ENCODE peak calls at places on chromosomes 1 and 21, in eight cellular contexts. A is adrenal gland, U is pancreas, C is PC-9, N is upper lobe of right lung, P is body of pancreas, D is uterus, Z is A549. S is an unnamed sample.

GRCh38 chr21:41805643-41806042 is 38.8 kb upstream of the RIPK4 start:
- DNase-seq in U (no peak), C (no peak), A (no peak), P (no peak), N (no peak), Z (no peak), D (no peak), S (no peak)

GRCh38 chr1:167362638-167363037 is 142.0 kb downstream of the POU2F1 start:
- DNase-seq in A (no peak), N (no peak), Z (no peak), U (no peak), C (no peak), D (no peak), P (no peak), S (no peak)

GRCh38 chr1:12405325-12406217 is 175.7 kb downstream of the VPS13D start:
- DNase-seq in D (peak), Z (peak), U (no peak), C (no peak), N (no peak), A (no peak), P (peak), S (no peak)

GRCh38 chr21:37848721-37849490 is 67.4 kb downstream of the KCNJ6 start:
- DNase-seq in A (no peak), P (no peak), D (no peak), Z (no peak), U (no peak), N (no peak), C (no peak), S (no peak)

GRCh38 chr1:59232209-59232608 is 64.7 kb upstream of the FGGY start:
- DNase-seq in Z (no peak), A (peak), U (peak), N (no peak), D (no peak), C (no peak), P (peak), S (no peak)

GRCh38 chr1:22225858-22226584 is 83.1 kb upstream of the WNT4 start:
- DNase-seq in A (no peak), U (no peak), P (no peak), Z (peak), N (no peak), D (no peak), C (no peak), S (no peak)

GRCh38 chr1:93567255-93567918 is 114.2 kb downstream of the BCAR3 start:
- DNase-seq in P (no peak), C (no peak), A (peak), N (no peak), Z (peak), U (no peak), D (peak), S (no peak)

GRCh38 chr1:150574260-150575071 is 4.9 kb downstream of the MCL1 start:
- DNase-seq in P (no peak), A (no peak), Z (no peak), C (no peak), U (no peak), N (no peak), D (no peak), S (no peak)

GRCh38 chr1:206505702-206506375 is 1.5 kb upstream of the RASSF5 start:
- DNase-seq in C (no peak), N (peak), P (no peak), A (no peak), Z (no peak), D (no peak), U (no peak), S (no peak)

GRCh38 chr1:182930985-182931384 is 22.0 kb downstream of the SHCBP1L start:
- DNase-seq in N (no peak), P (no peak), U (no peak), A (no peak), Z (no peak), C (no peak), D (no peak), S (no peak)

GRCh38 chr1:102085896-102086295 is 89.2 kb upstream of the OLFM3 start:
- DNase-seq in U (no peak), C (no peak), N (no peak), A (no peak), D (no peak), Z (no peak), P (no peak), S (no peak)

GRCh38 chr1:9294440-9294773 is 1.7 kb downstream of the SPSB1 start:
- DNase-seq in N (no peak), U (peak), P (peak), Z (peak), C (no peak), A (peak), D (no peak), S (peak)
- H3K4me3 ChIP-seq in N (peak), U (peak), P (peak), Z (peak), C (peak), A (peak), D (peak), S (peak)

GRCh38 chr1:20087668-20088067 is 17.7 kb downstream of the PLA2G5 start:
- DNase-seq in N (no peak), C (no peak), P (no peak), Z (no peak), A (no peak), U (no peak), D (no peak), S (no peak)
- TF ChIP-seq CTCF in N (peak), C (peak), P (no peak), Z (no peak), A (no peak), U (no peak), D (no peak), S (peak)

GRCh38 chr1:90781429-90782020 is 64.4 kb upstream of the BARHL2 start:
- DNase-seq in U (no peak), N (no peak), A (no peak), D (no peak), C (no peak), Z (no peak), P (no peak), S (no peak)
- H3K4me3 ChIP-seq in U (no peak), N (no peak), A (no peak), D (no peak), C (no peak), Z (no peak), P (no peak), S (no peak)

GRCh38 chr1:44919387-44919786 is 67.0 kb downstream of the EIF2B3 start:
- DNase-seq in C (no peak), A (no peak), N (no peak), Z (no peak), P (no peak), U (no peak), D (no peak), S (no peak)

GRCh38 chr1:44929556-44929955 is 56.8 kb downstream of the EIF2B3 start:
- DNase-seq in P (no peak), C (no peak), A (no peak), Z (no peak), N (no peak), U (no peak), D (no peak), S (no peak)

GRCh38 chr1:44926311-44926781 is 60.0 kb downstream of the EIF2B3 start:
- DNase-seq in A (no peak), N (no peak), U (no peak), P (no peak), Z (no peak), D (no peak), C (no peak), S (no peak)

DNA sequence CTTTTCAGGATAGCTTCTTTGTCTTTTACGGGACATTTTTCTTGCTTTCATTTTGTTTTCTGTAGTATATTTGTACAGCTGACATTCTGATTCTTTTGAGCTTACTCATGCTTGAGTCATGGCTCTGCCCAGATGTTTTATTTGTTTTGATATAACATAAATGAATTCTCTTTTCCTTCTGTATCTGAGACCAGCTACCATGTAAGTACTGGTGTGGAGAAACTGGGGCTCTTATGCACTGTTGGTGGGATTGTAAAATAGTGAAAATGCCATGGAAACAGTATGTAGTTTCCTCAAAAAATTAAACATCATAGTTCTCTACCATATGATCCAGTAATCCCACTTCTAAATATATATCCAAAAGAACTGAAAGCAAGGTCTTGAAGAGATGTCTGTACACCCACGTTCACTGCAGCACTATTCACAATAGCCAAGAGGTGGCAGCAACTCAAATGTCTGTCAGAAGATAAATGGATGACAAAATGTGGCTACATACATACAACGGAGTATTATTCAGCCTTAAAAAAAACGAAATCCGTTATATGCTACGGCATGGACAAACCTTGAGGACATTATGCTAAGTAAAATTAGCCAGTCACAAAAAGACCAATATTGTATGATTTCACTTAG is 61.4 kb downstream of the EIF2B3 start:
- DNase-seq in D (no peak), Z (peak), U (no peak), P (no peak), N (no peak), A (no peak), C (peak), S (no peak)
- TF ChIP-seq CTCF in D (no peak), Z (peak), U (no peak), P (no peak), N (peak), A (peak), C (peak), S (peak)

GRCh38 chr1:154857441-154858215 is 12.5 kb downstream of the KCNN3 start:
- DNase-seq in Z (no peak), U (no peak), C (no peak), N (no peak), D (no peak), P (no peak), A (no peak), S (no peak)

GRCh38 chr1:154859151-154859785 is 10.8 kb downstream of the KCNN3 start:
- DNase-seq in A (no peak), N (no peak), P (no peak), C (no peak), Z (no peak), D (no peak), U (no peak), S (no peak)

GRCh38 chr1:154861607-154862094 is 8.4 kb downstream of the KCNN3 start:
- DNase-seq in C (no peak), U (no peak), P (no peak), D (peak), A (no peak), Z (no peak), N (no peak), S (no peak)

GRCh38 chr1:154860154-154860870 is 9.8 kb downstream of the KCNN3 start:
- DNase-seq in U (no peak), A (no peak), C (no peak), D (no peak), P (no peak), N (no peak), Z (no peak), S (no peak)

DNA sequence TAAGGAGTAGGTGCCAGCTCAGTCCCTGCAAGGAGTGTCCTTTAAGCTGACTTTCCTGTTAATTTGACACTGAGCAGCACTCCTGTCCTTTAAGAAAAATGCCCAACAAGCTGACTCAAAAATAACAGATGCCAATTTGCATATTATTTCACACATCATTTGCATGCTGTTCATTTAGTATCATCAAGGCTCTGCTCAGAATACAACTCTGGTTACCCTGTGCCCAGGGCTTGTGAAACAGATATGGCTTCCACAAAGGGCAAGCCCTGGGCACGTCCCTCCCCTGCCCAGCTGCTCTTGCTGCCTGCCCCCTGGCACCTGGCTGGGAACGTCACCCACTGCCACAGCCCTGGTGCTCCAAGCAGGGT is 10.3 kb downstream of the KCNN3 start:
- DNase-seq in P (no peak), A (no peak), N (no peak), U (no peak), Z (no peak), D (no peak), C (no peak), S (no peak)
- H3K4me3 ChIP-seq in P (no peak), A (no peak), N (no peak), U (no peak), Z (no peak), D (no peak), C (no peak), S (no peak)